ENCODE peak calls at places on chromosomes 6 and 20, in seven cellular contexts. S is Caco-2, T is endothelial cell of umbilical vein, A is RWPE2, G is IMR-90, L is pancreas, P is HCT116. F is an unnamed sample. For H3K4me1 and H3K9me3, the result is how much of the 10 kb centered on the place peaks cover.

GRCh38 chr6:3226422-3227362 is 761 bp downstream of the TUBB2B start:
- DNase-seq in S (no peak), T (no peak), G (no peak), L (no peak), P (no peak), A (no peak), F (no peak)

GRCh38 chr6:147695819-147696218 is 187.3 kb downstream of the SAMD5 start:
- DNase-seq in L (no peak), T (no peak), A (no peak), S (no peak), P (no peak), G (no peak), F (no peak)

GRCh38 chr20:22578221-22579118 is 5.9 kb downstream of the FOXA2 start:
- DNase-seq in S (no peak), A (no peak), P (no peak), T (no peak), G (no peak), L (peak), F (peak)

GRCh38 chr6:36430351-36430750 is 12.3 kb downstream of the PXT1 start:
- DNase-seq in L (no peak), T (no peak), P (no peak), G (peak), S (peak), A (no peak), F (no peak)

GRCh38 chr6:159061805-159062563 is 17.2 kb upstream of the TAGAP start:
- DNase-seq in L (no peak), A (no peak), P (no peak), S (no peak), G (no peak), T (no peak), F (no peak)

GRCh38 chr6:146041282-146041681 is 12.4 kb downstream of the GRM1 start:
- DNase-seq in S (peak), G (no peak), P (peak), T (peak), L (no peak), A (no peak), F (no peak)

GRCh38 chr20:35145141-35145564 is 2.0 kb downstream of the EDEM2 start:
- DNase-seq in G (peak), S (peak), A (peak), L (peak), T (peak), P (peak), F (no peak)

GRCh38 chr20:39661833-39662232 is 699.7 kb downstream of the DHX35 start:
- DNase-seq in S (no peak), A (no peak), T (peak), L (no peak), P (no peak), G (no peak), F (no peak)

GRCh38 chr6:12084681-12085080 is 72.6 kb downstream of the HIVEP1 start:
- DNase-seq in L (no peak), G (no peak), P (no peak), T (no peak), A (no peak), S (no peak), F (no peak)

GRCh38 chr6:140671926-140672325 is 1297.5 kb upstream of the CITED2 start:
- DNase-seq in T (peak), L (no peak), P (peak), A (no peak), S (no peak), G (no peak), F (no peak)

GRCh38 chr6:14822689-14823088 is 423.2 kb upstream of the JARID2 start:
- DNase-seq in L (no peak), G (peak), P (no peak), T (no peak), A (no peak), S (no peak), F (no peak)

GRCh38 chr6:2658788-2659187 is 91.9 kb downstream of the MYLK4 start:
- DNase-seq in P (peak), A (no peak), S (no peak), T (no peak), L (no peak), G (no peak), F (no peak)

GRCh38 chr6:157764346-157765068 is 58.5 kb upstream of the SNX9 start:
- DNase-seq in L (peak), G (peak), T (peak), S (peak), A (peak), P (peak), F (peak)

GRCh38 chr6:12110523-12111154 is 98.5 kb downstream of the HIVEP1 start:
- DNase-seq in S (no peak), T (no peak), L (no peak), A (no peak), G (no peak), P (no peak), F (no peak)

GRCh38 chr20:9955646-9956045 is 79.1 kb upstream of the ANKEF1 start:
- DNase-seq in G (no peak), P (no peak), S (no peak), A (no peak), T (peak), L (no peak), F (no peak)

GRCh38 chr6:168695701-168696100 is 254.7 kb downstream of the SMOC2 start:
- DNase-seq in S (no peak), A (no peak), G (no peak), L (no peak), P (no peak), T (no peak), F (no peak)

GRCh38 chr6:11772109-11772830 is 6.3 kb downstream of the ADTRP start:
- DNase-seq in P (peak), S (no peak), L (no peak), G (peak), T (peak), A (peak), F (no peak)

GRCh38 chr20:23702021-23702420 is 13.2 kb upstream of the CST4 start:
- DNase-seq in G (peak), P (no peak), L (no peak), A (no peak), T (no peak), S (no peak), F (no peak)

GRCh38 chr20:18004389-18005031 is 35.7 kb downstream of the MGME1 start:
- DNase-seq in P (no peak), L (no peak), S (no peak), A (no peak), T (no peak), G (peak), F (no peak)

GRCh38 chr20:44700306-44700705 is 14.9 kb upstream of the CCN5 start:
- DNase-seq in G (no peak), T (no peak), A (peak), S (no peak), L (no peak), P (no peak), F (no peak)

GRCh38 chr20:44703183-44703925 is 11.8 kb upstream of the CCN5 start:
- DNase-seq in S (no peak), A (no peak), T (peak), G (no peak), L (no peak), P (no peak), F (no peak)

GRCh38 chr20:44702776-44703175 is 12.4 kb upstream of the CCN5 start:
- DNase-seq in G (peak), L (peak), T (peak), S (no peak), P (no peak), A (peak), F (peak)

GRCh38 chr20:44701889-44702288 is 13.3 kb upstream of the CCN5 start:
- DNase-seq in L (no peak), T (no peak), S (no peak), P (no peak), G (no peak), A (peak), F (no peak)

DNA sequence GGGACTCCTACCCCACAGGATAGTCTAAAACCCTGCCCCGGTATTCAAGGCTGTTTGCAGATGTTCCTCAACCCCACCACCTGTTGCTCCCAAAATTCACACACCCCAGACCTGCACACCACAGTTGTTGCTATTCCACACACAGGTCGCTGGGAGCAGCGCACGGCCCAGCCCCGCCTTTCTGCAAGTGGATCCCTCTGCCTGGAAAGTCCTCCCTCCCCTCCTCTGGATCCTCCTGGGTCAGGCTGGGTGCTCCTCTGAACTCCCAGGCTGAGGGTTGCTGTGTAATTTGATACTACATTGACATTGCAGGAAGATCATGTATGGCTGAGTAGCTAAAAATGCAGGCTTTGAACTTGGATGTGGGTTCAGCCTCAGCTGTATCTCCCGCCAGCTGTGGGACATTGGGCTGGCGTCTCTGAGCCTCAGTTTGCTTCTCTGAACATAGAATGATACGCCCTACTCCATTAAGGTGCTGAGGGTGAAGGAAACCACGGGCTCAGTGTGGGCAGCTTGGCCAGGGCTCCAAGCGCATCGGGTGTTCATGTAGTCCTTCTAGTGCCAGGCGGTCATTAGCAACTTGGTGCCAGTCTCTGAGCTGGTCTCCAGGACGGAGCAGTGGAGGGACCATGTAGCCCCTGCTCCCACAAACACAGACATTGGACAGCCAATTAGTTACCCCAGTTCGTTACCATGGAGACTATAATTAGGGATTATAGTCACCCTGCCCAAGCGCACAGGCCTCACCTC is 13.9 kb upstream of the CCN5 start:
- DNase-seq in T (no peak), S (no peak), P (no peak), L (no peak), G (peak), A (peak), F (no peak)
- TF ChIP-seq CTCF in T (no peak), S (no peak), P (no peak), L (no peak), G (no peak), A (no peak), F (no peak)

GRCh38 chr20:47540443-47541354 is 39.0 kb downstream of the NCOA3 start:
- DNase-seq in P (peak), S (no peak), L (no peak), A (no peak), T (no peak), G (peak), F (no peak)
- H3K4me1 ChIP-seq in P (half or more), S (under half), L (under half), A (under half), T (under half), G (under half), F (under half)

GRCh38 chr6:117174835-117175360 is 90.5 kb upstream of the VGLL2 start:
- DNase-seq in S (no peak), T (no peak), L (no peak), G (no peak), P (no peak), A (no peak), F (no peak)
- H3K9me3 ChIP-seq in S (under half), T (under half), L (under half), G (under half), P (under half), A (under half), F (under half)

DNA sequence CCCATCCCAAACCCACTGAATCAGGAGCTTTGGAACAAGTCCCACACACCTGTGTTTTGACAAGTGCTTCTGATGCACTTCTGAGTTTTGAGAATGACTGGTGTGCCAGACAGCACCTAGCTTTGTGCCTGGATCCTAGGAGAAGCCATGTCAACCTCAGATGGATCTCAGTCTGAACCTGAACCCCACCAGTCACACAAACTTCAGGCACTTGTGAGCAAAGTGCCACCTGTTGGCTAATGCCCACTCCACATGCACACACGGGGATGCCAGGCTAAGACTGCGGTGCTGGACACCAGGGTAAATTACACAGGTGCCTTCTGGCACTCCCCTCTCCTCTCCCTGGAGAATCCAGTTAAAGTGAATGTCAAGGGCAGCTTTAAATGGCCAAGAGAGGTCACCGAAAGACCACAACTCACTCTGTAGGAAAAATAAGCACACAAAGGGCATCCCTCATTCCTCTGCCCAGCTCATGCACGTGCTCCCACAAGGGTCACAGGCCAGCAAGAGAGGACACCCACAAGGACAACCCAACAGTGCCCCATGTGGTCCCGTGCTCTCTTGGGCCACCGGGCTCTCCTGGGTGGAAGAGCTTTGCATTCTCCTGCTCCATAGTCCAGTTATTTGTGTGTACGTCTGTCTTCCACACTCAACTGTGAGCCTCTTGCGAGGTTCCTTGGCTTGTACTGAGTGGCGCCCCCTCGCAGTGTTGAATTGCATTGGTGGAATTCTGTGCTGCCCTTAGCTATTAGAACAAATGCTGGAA is 45.6 kb downstream of the TAF8 start:
- DNase-seq in T (no peak), A (no peak), L (no peak), G (no peak), S (no peak), P (no peak), F (no peak)
- TF ChIP-seq CTCF in T (no peak), A (peak), L (no peak), G (no peak), S (peak), P (peak), F (no peak)

DNA sequence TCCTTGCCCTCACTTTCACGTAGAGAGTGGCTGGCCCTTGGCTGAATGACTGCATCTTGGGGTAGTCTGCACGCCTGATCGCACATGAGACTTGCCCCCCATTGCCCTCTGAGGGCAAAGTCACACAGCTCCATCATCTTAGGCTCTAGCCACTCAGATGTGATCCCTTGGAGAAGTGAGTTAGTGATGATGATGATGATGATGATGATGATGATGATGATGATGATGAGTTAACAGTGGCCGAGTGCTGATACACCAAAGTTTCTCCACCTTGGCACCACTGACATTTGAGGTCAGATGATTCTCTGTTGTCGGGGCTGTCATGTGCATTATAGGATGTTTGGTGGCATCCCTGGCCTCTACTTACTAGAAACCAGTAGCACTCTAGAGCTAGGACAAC is 84.0 kb downstream of the PREX1 start:
- DNase-seq in A (no peak), G (no peak), T (no peak), L (no peak), P (no peak), S (no peak), F (no peak)
- H3K4me1 ChIP-seq in A (under half), G (under half), T (under half), L (under half), P (under half), S (under half), F (under half)

DNA sequence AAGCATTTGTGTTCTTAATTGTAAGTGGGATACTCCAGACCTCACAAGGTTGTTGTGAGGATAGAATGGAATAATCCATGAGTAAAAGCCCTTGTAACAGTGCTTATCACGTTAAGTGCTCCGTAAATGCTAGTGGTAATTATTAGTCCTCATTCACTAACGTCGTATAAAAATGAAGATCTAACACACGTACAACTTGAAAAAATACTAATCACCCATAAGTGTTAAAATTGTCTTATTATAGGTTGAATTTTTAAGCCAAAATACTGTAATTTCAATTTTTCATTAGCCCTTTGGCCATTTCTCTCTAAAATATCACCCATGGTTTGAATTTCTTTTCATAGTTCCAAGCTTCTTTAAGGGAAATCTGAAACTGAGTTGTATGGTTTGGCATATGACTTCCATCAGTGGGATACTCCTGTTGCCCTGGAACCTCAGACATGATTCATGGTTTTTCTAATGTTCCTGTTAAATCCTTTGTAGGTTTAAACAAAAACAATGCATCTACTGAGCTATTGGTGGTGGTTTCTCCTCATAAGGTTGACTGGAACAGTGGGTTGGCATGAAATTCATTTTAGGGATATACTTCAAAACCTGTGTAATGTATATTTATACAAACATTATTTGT is 19.1 kb downstream of the XRN2 start:
- DNase-seq in T (no peak), S (no peak), P (no peak), A (no peak), L (no peak), G (peak), F (no peak)
- H3K9me3 ChIP-seq in T (under half), S (under half), P (under half), A (under half), L (under half), G (under half), F (under half)

DNA sequence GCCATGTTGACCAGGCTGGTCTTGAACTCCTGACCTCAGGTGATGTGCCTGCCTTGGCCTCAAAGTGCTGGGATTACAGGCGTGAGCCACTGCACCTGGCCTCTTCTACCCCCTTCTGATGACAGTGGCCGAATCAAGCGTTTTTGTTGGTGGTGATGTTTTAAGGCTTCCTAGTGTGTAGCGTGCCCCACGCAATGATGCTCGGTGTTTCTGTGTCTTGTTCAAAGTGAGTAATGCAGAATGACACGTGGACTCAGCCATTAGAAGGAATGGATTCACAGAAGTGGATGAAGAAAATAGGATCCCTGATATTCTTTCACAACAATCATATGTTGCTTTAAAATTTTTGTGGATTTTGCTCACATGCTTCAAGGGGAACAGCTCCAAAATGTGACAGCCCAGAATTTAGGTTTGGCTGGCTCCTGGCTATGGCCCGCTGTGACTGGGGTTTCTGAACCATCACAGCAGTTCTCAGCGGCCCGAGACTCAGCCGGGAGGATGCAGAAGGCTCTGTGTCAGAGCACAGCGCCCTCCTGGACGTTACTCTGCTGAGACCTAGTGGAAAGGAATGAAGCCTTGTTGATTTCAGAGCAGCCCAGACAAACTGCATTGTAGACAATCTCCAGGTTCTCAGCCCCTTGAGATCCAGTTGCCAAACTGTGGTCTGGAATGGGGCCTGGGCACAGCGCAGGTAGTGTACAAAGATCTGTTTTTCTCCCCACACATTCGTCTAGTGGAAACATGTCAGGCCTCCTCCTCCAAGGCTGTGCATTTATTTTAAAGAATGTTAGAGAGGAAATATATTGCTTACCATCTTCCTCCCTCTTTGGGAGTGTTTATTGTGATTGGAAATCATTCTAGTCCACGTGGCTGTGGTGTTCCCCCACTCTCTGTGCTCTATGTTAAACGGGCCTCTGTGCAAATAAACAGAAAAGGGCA is 57.5 kb upstream of the TIAM2 start:
- DNase-seq in S (no peak), A (no peak), T (peak), G (peak), L (no peak), P (no peak), F (no peak)
- TF ChIP-seq CTCF in S (no peak), A (no peak), T (no peak), G (peak), L (no peak), P (no peak), F (no peak)

DNA sequence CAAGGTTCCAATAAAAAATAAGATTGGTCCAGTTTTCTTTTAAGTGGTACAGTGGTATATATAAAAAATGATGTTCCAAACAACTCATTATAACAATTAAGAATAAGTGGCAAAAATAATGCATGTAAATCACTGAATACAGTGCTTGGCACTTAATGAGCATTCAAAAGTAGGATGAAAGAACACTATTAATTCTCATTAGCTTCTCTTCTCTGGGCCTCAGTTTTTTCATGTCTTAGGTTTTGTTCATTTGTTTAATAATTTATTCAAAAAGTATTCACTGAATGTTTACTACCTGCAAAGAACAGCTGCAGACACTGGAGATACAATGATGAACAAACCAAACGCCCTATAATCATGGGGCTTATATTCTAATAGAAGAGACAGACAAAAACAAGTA is 21.1 kb downstream of the BCL2L1 start:
- DNase-seq in T (no peak), A (no peak), L (no peak), S (no peak), G (no peak), P (no peak), F (no peak)
- H3K4me1 ChIP-seq in T (under half), A (half or more), L (under half), S (half or more), G (under half), P (half or more), F (under half)

DNA sequence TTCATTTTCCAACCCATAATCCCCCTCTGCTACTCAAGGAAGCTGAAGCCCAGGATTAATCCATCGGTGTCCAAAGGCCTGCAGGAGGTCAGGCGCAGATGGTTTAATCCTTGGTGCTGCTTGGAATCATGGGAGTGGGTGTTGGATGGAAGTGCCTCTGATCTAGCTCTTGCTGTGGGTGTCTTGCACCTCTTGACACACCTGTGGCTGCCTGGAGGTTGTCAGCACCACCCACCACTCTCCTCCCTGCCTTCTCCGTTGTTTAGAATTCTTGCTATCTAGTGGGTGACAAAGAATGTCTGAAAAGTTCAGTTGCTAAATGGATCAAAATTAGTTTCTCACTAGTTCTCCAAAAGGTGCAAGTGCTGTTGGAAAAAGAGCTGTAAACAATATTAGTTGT is 1074.4 kb upstream of the FLRT3 start:
- DNase-seq in P (no peak), T (no peak), G (no peak), S (no peak), A (no peak), L (no peak), F (no peak)
- H3K9me3 ChIP-seq in P (under half), T (under half), G (under half), S (under half), A (under half), L (under half), F (under half)

F was measured in lung.